ENCODE peak calls at places on chromosome 9, in four cellular contexts. B, Q, G and P are unnamed samples.
A peak's percentile ranks its signal among the peaks of the same experiment; 100 is the strongest.

GRCh38 chr9:135198889-135199288 is 111.4 kb downstream of the OLFM1 start:
- DNase-seq in B (no peak), Q (no peak), G (no peak), P (no peak)

GRCh38 chr9:131049829-131050715 is 41.1 kb downstream of the LAMC3 start:
- DNase-seq in B (no peak), G (no peak), Q (no peak), P (no peak)

GRCh38 chr9:5186416-5187169 is 1.2 kb upstream of the INSL6 start:
- DNase-seq in Q (no peak), G (peak; percentile 81), B (peak; percentile 9), P (peak; percentile 76)

GRCh38 chr9:4508246-4508906 is 18.1 kb downstream of the SLC1A1 start:
- DNase-seq in G (no peak), Q (no peak), B (no peak), P (no peak)

GRCh38 chr9:121281614-121282291 is 13.8 kb downstream of the GSN start:
- DNase-seq in B (no peak), Q (no peak), G (no peak), P (no peak)

GRCh38 chr9:113497051-113497450 is 33.5 kb downstream of the RGS3 start:
- DNase-seq in G (peak; percentile 51), Q (no peak), B (no peak), P (no peak)

GRCh38 chr9:93452710-93453046 is 703 bp downstream of the FAM120AOS start:
- DNase-seq in B (no peak), G (peak; percentile 70), Q (no peak), P (peak; percentile 45)

GRCh38 chr9:37511006-37511714 is 25.4 kb downstream of the POLR1E start:
- DNase-seq in G (no peak), B (no peak), Q (no peak), P (peak; percentile 22)

GRCh38 chr9:122099271-122099869 is 6.3 kb upstream of the TTLL11 start:
- DNase-seq in Q (no peak), B (peak; percentile 59), G (peak; percentile 93), P (peak; percentile 74)

GRCh38 chr9:104743377-104743985 is 4.0 kb upstream of the NIPSNAP3A start:
- DNase-seq in B (no peak), G (no peak), Q (no peak), P (peak; percentile 80)

GRCh38 chr9:127445851-127446719 is 5.1 kb downstream of the RPL12 start:
- DNase-seq in B (no peak), G (no peak), Q (no peak), P (peak; percentile 56)

GRCh38 chr9:123232332-123232731 is 36.1 kb downstream of the STRBP start:
- DNase-seq in Q (no peak), B (no peak), G (no peak), P (no peak)

GRCh38 chr9:115946530-115946929 is 207.1 kb upstream of the PAPPA start:
- DNase-seq in B (no peak), Q (no peak), G (no peak), P (no peak)

GRCh38 chr9:126482361-126483044 is 131.2 kb upstream of the LMX1B start:
- DNase-seq in Q (no peak), G (no peak), B (no peak), P (no peak)

GRCh38 chr9:70563437-70564204 is 149.2 kb upstream of the KLF9 start:
- DNase-seq in G (peak; percentile 79), Q (no peak), B (no peak), P (peak; percentile 76)

GRCh38 chr9:86600291-86600690 is 246.1 kb upstream of the TUT7 start:
- DNase-seq in G (no peak), Q (no peak), B (no peak), P (no peak)

GRCh38 chr9:29556317-29556716 is 1983.0 kb upstream of the C9orf72 start:
- DNase-seq in Q (no peak), G (no peak), B (no peak), P (no peak)

GRCh38 chr9:127662617-127663016 is 44.2 kb upstream of the CFAP157 start:
- DNase-seq in B (no peak), G (no peak), Q (no peak), P (no peak)

GRCh38 chr9:78668148-78668825 is 371.4 kb downstream of the PSAT1 start:
- DNase-seq in Q (no peak), B (no peak), G (no peak), P (no peak)

GRCh38 chr9:81649475-81649874 is 39.9 kb downstream of the TLE1 start:
- DNase-seq in G (no peak), Q (no peak), B (no peak), P (no peak)

GRCh38 chr9:127980056-127980705 is 608 bp downstream of the EEIG1 start:
- DNase-seq in G (peak; percentile 84), B (no peak), Q (no peak), P (peak; percentile 47)

GRCh38 chr9:93684161-93684765 is 107.9 kb downstream of the PHF2 start:
- DNase-seq in Q (no peak), B (no peak), G (peak; percentile 49), P (no peak)

GRCh38 chr9:72407047-72407446 is 42.0 kb upstream of the ZFAND5 start:
- DNase-seq in G (no peak), B (no peak), Q (no peak), P (no peak)

GRCh38 chr9:111863636-111864035 is 33.0 kb upstream of the UGCG start:
- DNase-seq in G (no peak), Q (no peak), B (no peak), P (no peak)

GRCh38 chr9:115575147-115575546 is 457.2 kb upstream of the TNC start:
- DNase-seq in Q (no peak), B (no peak), G (no peak), P (no peak)

GRCh38 chr9:5920860-5921328 is 30.2 kb downstream of the MLANA start:
- DNase-seq in G (no peak), Q (no peak), B (no peak), P (no peak)

GRCh38 chr9:99623780-99624364 is 197.8 kb upstream of the NR4A3 start:
- DNase-seq in G (no peak), B (no peak), Q (no peak), P (no peak)

GRCh38 chr9:109315889-109316640 is 4.8 kb downstream of the EPB41L4B start:
- DNase-seq in G (no peak), B (no peak), Q (no peak), P (no peak)

GRCh38 chr9:16652511-16653101 is 217.9 kb downstream of the BNC2 start:
- DNase-seq in Q (no peak), B (no peak), G (no peak), P (no peak)

GRCh38 chr9:14271078-14271673 is 42.8 kb downstream of the NFIB start:
- DNase-seq in Q (no peak), B (no peak), G (no peak), P (no peak)